ENCODE peak calls at places on chromosome 17, in seven cellular contexts. O is stomach, B is breast epithelium, N is upper lobe of left lung, G is GM23338, J is Panc1, T is K562. Q is an unnamed sample.

GRCh38 chr17:77371117-77371887 is 230.5 kb downstream of the SEC14L1 start:
- DNase-seq in O (peak), G (no peak), T (no peak), N (no peak), J (no peak), B (no peak), Q (no peak)

GRCh38 chr17:73591278-73592078 is 52.8 kb downstream of the SDK2 start:
- DNase-seq in N (no peak), B (no peak), G (no peak), J (no peak), O (no peak), T (no peak), Q (no peak)

GRCh38 chr17:73824321-73824720 is 180.1 kb upstream of the SDK2 start:
- DNase-seq in N (no peak), G (no peak), B (no peak), J (no peak), O (no peak), T (no peak), Q (no peak)

GRCh38 chr17:76635039-76635438 is 8.5 kb downstream of the ST6GALNAC1 start:
- DNase-seq in J (no peak), N (no peak), O (no peak), B (no peak), T (no peak), G (no peak), Q (no peak)

GRCh38 chr17:67831268-67831667 is 6.0 kb downstream of the BPTF start:
- DNase-seq in N (no peak), G (no peak), O (no peak), J (no peak), B (no peak), T (no peak), Q (no peak)

GRCh38 chr17:57305918-57306317 is 49.6 kb downstream of the MSI2 start:
- DNase-seq in B (no peak), G (no peak), T (no peak), J (no peak), O (no peak), N (no peak), Q (no peak)

GRCh38 chr17:55356440-55357328 is 65.0 kb downstream of the MMD start:
- DNase-seq in B (peak), J (peak), O (peak), N (peak), T (peak), G (peak), Q (peak)

GRCh38 chr17:7283471-7284216 is 2.1 kb downstream of the SLC2A4 start:
- DNase-seq in G (no peak), T (no peak), N (no peak), B (no peak), J (no peak), O (no peak), Q (no peak)

GRCh38 chr17:62562656-62563055 is 64.8 kb upstream of the MRC2 start:
- DNase-seq in N (no peak), T (peak), G (no peak), J (no peak), B (no peak), O (no peak), Q (no peak)

GRCh38 chr17:59858167-59858790 is 34.5 kb downstream of the TUBD1 start:
- DNase-seq in B (no peak), T (no peak), J (no peak), G (no peak), N (no peak), O (peak), Q (no peak)

GRCh38 chr17:64399071-64399766 is 8.6 kb upstream of the PECAM1 start:
- DNase-seq in T (no peak), J (no peak), G (no peak), N (no peak), B (no peak), O (no peak), Q (no peak)

GRCh38 chr17:38910325-38910724 is 15.1 kb upstream of the LASP1NB start:
- DNase-seq in G (no peak), N (no peak), T (no peak), B (no peak), J (no peak), O (no peak), Q (no peak)

GRCh38 chr17:74677558-74678466 is 34.9 kb downstream of the CD300LF start:
- DNase-seq in O (no peak), J (no peak), N (peak), G (peak), B (no peak), T (no peak), Q (no peak)

GRCh38 chr17:71334041-71334781 is 786.6 kb upstream of the SOX9 start:
- DNase-seq in B (no peak), G (peak), T (no peak), J (no peak), O (no peak), N (no peak), Q (no peak)

GRCh38 chr17:348692-349425 is 3.7 kb downstream of the RPH3AL start:
- DNase-seq in T (no peak), O (peak), N (peak), G (no peak), B (no peak), J (no peak), Q (peak)

GRCh38 chr17:36921131-36921851 is 16.0 kb upstream of the LHX1 start:
- DNase-seq in G (peak), O (peak), B (no peak), J (peak), T (peak), N (no peak), Q (no peak)

GRCh38 chr17:75539969-75540729 is 14.7 kb downstream of the LLGL2 start:
- DNase-seq in J (no peak), N (no peak), T (no peak), G (no peak), O (no peak), B (no peak), Q (no peak)

GRCh38 chr17:142102-142661 is 4.8 kb downstream of the SCGB1C2 start:
- DNase-seq in J (no peak), G (peak), N (peak), T (no peak), O (peak), B (peak), Q (peak)

GRCh38 chr17:74453665-74454196 is 12.7 kb upstream of the CD300A start:
- DNase-seq in J (no peak), T (no peak), G (no peak), O (peak), B (peak), N (no peak), Q (no peak)

GRCh38 chr17:63185420-63185819 is 219.4 kb downstream of the TANC2 start:
- DNase-seq in T (no peak), G (no peak), B (no peak), J (no peak), O (no peak), N (no peak), Q (no peak)

GRCh38 chr17:41689497-41690299 is 1.0 kb downstream of the EIF1 start:
- DNase-seq in T (peak), B (peak), O (no peak), G (peak), J (no peak), N (no peak), Q (peak)

GRCh38 chr17:36496018-36496789 is 9.7 kb downstream of the ZNHIT3 start:
- DNase-seq in J (no peak), N (no peak), G (no peak), O (no peak), T (no peak), B (no peak), Q (no peak)

GRCh38 chr17:65754641-65755040 is 193.2 kb upstream of the AXIN2 start:
- DNase-seq in G (no peak), O (no peak), B (no peak), J (no peak), N (no peak), T (no peak), Q (no peak)

GRCh38 chr17:7634384-7634783 is 4.4 kb downstream of the SHBG start:
- DNase-seq in N (no peak), G (peak), O (no peak), B (no peak), J (no peak), T (peak), Q (no peak)

GRCh38 chr17:80596760-80597608 is 52.3 kb downstream of the RPTOR start:
- DNase-seq in N (no peak), J (no peak), O (no peak), G (no peak), B (no peak), T (no peak), Q (no peak)

GRCh38 chr17:12406623-12407228 is 259.0 kb upstream of the MYOCD start:
- DNase-seq in T (no peak), N (no peak), B (no peak), G (no peak), O (no peak), J (no peak), Q (no peak)

GRCh38 chr17:75155191-75155601 is 884 bp upstream of the JPT1 start:
- DNase-seq in O (no peak), G (peak), B (no peak), T (no peak), N (no peak), J (no peak), Q (no peak)

GRCh38 chr17:66686601-66687000 is 148.3 kb upstream of the CACNG5 start:
- DNase-seq in J (no peak), T (no peak), O (no peak), N (no peak), B (no peak), G (no peak), Q (no peak)

GRCh38 chr17:70636517-70637133 is 467.3 kb downstream of the KCNJ2 start:
- DNase-seq in N (no peak), G (peak), J (peak), B (no peak), O (no peak), T (peak), Q (peak)

GRCh38 chr17:73156166-73156840 is 8.5 kb upstream of the SSTR2 start:
- DNase-seq in O (peak), B (no peak), T (peak), N (peak), J (peak), G (peak), Q (peak)

GRCh38 chr17:49580055-49580721 is 4.5 kb downstream of the NXPH3 start:
- DNase-seq in O (no peak), T (no peak), B (no peak), G (no peak), N (no peak), J (no peak), Q (no peak)

GRCh38 chr17:50681260-50682200 is 26.2 kb downstream of the ANKRD40 start:
- DNase-seq in B (no peak), O (no peak), G (peak), T (peak), J (no peak), N (peak), Q (peak)

DNA sequence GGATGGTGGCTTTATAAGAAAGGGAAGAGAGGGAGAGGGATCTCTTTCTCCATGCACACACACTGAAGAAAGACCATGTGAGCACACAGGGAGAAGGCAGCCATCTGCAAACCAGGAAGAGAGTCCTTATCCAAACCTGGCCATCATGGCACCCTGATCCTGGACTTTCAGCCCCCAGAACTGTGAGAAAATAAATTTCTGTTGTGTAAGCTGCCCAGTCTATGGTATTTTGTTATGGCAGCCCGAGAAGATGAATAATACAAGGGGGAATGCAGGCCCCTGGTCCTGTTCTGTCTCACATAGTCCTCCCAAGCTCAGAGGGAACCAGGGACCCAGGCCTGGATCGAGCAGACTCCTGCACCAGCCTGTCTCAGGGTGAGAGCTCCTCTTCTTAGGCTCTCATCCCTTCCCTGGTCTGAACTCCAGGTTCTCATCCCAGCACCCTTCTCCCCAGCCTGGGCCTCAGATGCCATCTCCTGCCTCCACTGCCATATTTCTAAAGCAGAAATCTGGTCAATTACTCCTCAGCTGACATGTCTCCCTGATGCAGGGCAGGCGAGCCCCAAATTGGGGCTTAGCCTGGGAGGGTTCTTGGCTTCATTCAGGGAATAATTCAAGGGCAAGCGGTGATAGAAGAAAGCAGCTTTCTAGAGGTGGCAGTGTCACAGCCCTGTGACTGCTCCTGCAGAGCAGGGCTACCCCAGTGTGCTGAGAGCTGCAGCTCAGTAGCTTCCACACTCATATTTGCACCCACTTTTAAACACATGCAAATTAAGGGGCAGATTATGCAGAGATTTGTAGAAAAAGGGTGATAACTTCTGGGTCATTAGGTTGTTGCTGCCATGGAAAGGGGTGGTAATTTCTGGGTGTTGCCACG is 28.8 kb downstream of the IGFBP4 start:
- DNase-seq in N (no peak), O (no peak), J (no peak), T (no peak), B (no peak), G (no peak), Q (no peak)
- TF ChIP-seq POLR2AphosphoS5 in N (no peak), O (no peak), J (no peak), T (no peak), B (no peak), G (no peak), Q (no peak)

GRCh38 chr17:4944554-4945175 is 3.7 kb downstream of the PFN1 start:
- DNase-seq in G (peak), N (no peak), B (no peak), T (no peak), J (no peak), O (no peak), Q (no peak)
- H3K4me3 ChIP-seq in G (peak), N (no peak), B (no peak), T (no peak), J (peak), O (peak), Q (no peak)

GRCh38 chr17:69060835-69061234 is at the start of gene ABCA9:
- DNase-seq in T (no peak), G (no peak), N (no peak), O (no peak), J (no peak), B (no peak), Q (no peak)
- TF ChIP-seq POLR2AphosphoS5 in T (no peak), G (no peak), N (no peak), O (peak), J (no peak), B (peak), Q (no peak)

GRCh38 chr17:8741771-8742170 is 2.9 kb downstream of the CCDC42 start:
- DNase-seq in N (no peak), B (no peak), J (no peak), G (no peak), O (no peak), T (no peak), Q (no peak)

GRCh38 chr17:8742274-8742673 is 2.4 kb downstream of the CCDC42 start:
- DNase-seq in G (no peak), B (no peak), J (no peak), O (no peak), T (no peak), N (no peak), Q (no peak)

GRCh38 chr17:8739104-8739503 is 5.5 kb downstream of the CCDC42 start:
- DNase-seq in J (no peak), O (no peak), G (peak), T (no peak), B (no peak), N (no peak), Q (no peak)

GRCh38 chr17:8741366-8741765 is 3.3 kb downstream of the CCDC42 start:
- DNase-seq in G (no peak), J (no peak), O (no peak), N (no peak), T (no peak), B (no peak), Q (no peak)

GRCh38 chr17:8740486-8740885 is 4.2 kb downstream of the CCDC42 start:
- DNase-seq in G (peak), T (no peak), O (no peak), N (no peak), J (no peak), B (no peak), Q (no peak)
- H3K4me3 ChIP-seq in G (no peak), T (no peak), O (no peak), N (no peak), J (no peak), B (no peak), Q (no peak)

GRCh38 chr17:43020789-43021738 is 1.1 kb downstream of the VAT1 start:
- DNase-seq in O (peak), G (peak), T (peak), N (peak), J (peak), B (peak), Q (peak)
- TF ChIP-seq POLR2AphosphoS5 in O (no peak), G (peak), T (no peak), N (peak), J (no peak), B (peak), Q (peak)

DNA sequence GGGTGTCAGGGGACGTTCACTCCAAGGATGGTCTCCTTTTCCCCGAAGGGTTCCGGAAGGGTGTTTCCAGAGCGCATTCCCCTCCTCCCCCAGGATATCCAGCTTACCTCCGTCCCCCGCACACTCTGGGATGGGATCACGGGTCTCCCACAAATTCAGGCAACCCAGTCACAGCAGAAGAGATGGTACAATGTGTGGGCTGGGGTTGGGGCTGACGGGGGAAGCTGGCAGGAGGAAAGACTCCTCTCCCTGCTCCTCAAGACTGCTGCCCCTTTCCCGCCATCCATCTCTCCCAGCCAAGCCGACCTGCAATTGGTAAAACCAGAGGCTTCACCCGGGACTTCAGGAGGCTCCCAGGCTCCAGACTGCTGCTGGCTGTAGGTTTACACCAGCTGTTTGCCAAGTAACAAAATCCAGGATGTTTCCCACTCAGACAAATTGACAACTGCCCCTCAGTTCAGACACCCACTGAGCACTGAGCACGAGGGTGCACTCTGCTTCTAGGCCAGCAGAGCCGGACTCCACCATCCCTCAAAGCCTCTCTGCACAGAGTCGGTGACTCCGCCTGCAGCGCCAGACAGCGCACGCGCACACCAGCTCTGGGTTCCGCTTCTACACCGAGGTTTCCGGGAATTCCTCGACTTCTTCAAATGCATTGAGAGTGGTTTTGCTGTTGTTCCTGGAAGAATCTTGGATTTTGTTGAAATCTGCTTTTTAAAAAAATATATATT is 37.7 kb downstream of the ASPA start:
- DNase-seq in G (no peak), J (no peak), T (peak), N (no peak), O (no peak), B (no peak), Q (no peak)
- H3K4me3 ChIP-seq in G (no peak), J (no peak), T (no peak), N (no peak), O (no peak), B (no peak), Q (no peak)

GRCh38 chr17:82493517-82493840 is 26.1 kb upstream of the FOXK2 start:
- DNase-seq in O (no peak), T (no peak), J (no peak), G (no peak), N (no peak), B (no peak), Q (no peak)

GRCh38 chr17:82497483-82498405 is 21.8 kb upstream of the FOXK2 start:
- DNase-seq in B (no peak), G (peak), O (no peak), T (peak), J (no peak), N (peak), Q (no peak)

GRCh38 chr17:82495844-82496528 is 23.5 kb upstream of the FOXK2 start:
- DNase-seq in T (no peak), N (no peak), O (no peak), J (no peak), G (peak), B (no peak), Q (no peak)

GRCh38 chr17:82494236-82495055 is 25.1 kb upstream of the FOXK2 start:
- DNase-seq in G (peak), J (peak), N (peak), B (peak), O (peak), T (peak), Q (peak)

GRCh38 chr17:82496529-82497434 is 22.8 kb upstream of the FOXK2 start:
- DNase-seq in J (no peak), T (peak), O (peak), G (peak), N (peak), B (peak), Q (peak)
- TF ChIP-seq POLR2AphosphoS5 in J (peak), T (no peak), O (peak), G (peak), N (peak), B (peak), Q (peak)

GRCh38 chr17:17235212-17236174 is 1.5 kb downstream of the FLCN start:
- DNase-seq in N (peak), O (no peak), B (no peak), T (peak), J (no peak), G (no peak), Q (no peak)
- H3K4me3 ChIP-seq in N (peak), O (peak), B (peak), T (peak), J (peak), G (peak), Q (peak)

GRCh38 chr17:30933966-30934365 is 12.2 kb downstream of the ADAP2 start:
- DNase-seq in T (no peak), O (no peak), J (no peak), N (peak), G (no peak), B (no peak), Q (no peak)

GRCh38 chr17:30942311-30943079 is 20.8 kb downstream of the ADAP2 start:
- DNase-seq in G (no peak), B (no peak), O (no peak), T (no peak), N (no peak), J (no peak), Q (no peak)

DNA sequence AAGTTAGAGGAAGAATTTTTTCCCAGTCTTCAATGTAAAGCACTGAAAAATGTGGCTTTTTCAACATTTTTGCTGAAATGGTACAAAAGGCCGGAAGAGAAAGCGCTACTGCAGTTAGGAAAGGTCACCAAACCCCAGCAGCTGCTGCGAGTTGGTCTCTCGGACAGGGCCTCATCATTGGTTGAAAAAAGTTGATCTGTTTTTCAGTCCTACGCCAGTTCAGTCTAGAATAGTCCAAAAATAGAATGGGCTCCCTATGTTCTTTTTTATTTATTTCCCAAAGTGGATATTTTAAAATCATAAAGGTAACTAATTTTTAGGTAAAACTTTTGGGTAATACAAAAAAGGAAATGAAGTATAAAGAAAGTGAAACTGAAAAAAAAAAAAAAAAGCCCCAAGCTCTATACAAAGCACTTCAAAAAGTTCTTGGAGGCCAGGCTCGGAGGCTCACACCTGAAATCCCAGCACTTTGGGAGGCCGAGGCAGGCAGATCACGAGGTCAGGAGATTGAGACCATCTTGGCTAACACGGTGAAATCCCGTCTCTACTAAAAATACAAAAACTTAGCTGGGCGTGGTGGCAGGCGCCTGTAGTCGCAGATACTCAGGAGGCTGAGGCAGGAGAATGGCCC is 17.4 kb downstream of the ADAP2 start:
- DNase-seq in N (no peak), T (no peak), J (no peak), O (no peak), B (no peak), G (no peak), Q (no peak)
- TF ChIP-seq POLR2AphosphoS5 in N (no peak), T (no peak), J (no peak), O (no peak), B (no peak), G (no peak), Q (no peak)